ENCODE peak calls at places on chromosomes 7 and 10, in nine cellular contexts. V, I, J, U, Q, T, W, H and K are unnamed samples.
A peak's percentile ranks its signal among the peaks of the same experiment; 100 is the strongest.

GRCh38 chr10:104089621-104090020 is 3.9 kb upstream of the COL17A1 start:
- DNase-seq in V (no peak), I (no peak), J (no peak), U (no peak), Q (peak; percentile 15), T (no peak), W (no peak), H (no peak), K (no peak)

GRCh38 chr10:84395581-84395980 is 67.2 kb downstream of the CCSER2 start:
- DNase-seq in V (no peak), I (no peak), J (no peak), U (no peak), Q (no peak), T (no peak), W (no peak), H (no peak), K (no peak)

GRCh38 chr7:35596061-35596460 is 98.9 kb downstream of the HERPUD2 start:
- DNase-seq in V (no peak), I (no peak), J (no peak), U (no peak), Q (peak; percentile 43), T (no peak), W (no peak), H (no peak), K (peak; percentile 13)

GRCh38 chr10:93300518-93300917 is 181.6 kb downstream of the MYOF start:
- DNase-seq in V (no peak), I (no peak), J (no peak), U (no peak), Q (no peak), T (no peak), W (no peak), H (no peak), K (no peak)

GRCh38 chr10:98916751-98917150 is 318.9 kb downstream of the HPSE2 start:
- DNase-seq in V (no peak), I (no peak), J (no peak), U (peak; percentile 44), Q (no peak), T (peak; percentile 27), W (peak; percentile 5), H (no peak), K (no peak)

GRCh38 chr7:5591547-5591899 is 167.9 kb upstream of the TNRC18 start:
- DNase-seq in V (no peak), I (peak; percentile 71), J (no peak), U (peak; percentile 70), Q (peak; percentile 83), T (no peak), W (peak; percentile 74), H (peak; percentile 36), K (peak; percentile 69)

GRCh38 chr10:118002581-118002980 is 44.2 kb downstream of the RAB11FIP2 start:
- DNase-seq in V (peak; percentile 64), I (no peak), J (no peak), U (no peak), Q (peak; percentile 40), T (no peak), W (no peak), H (no peak), K (no peak)

GRCh38 chr7:142873281-142873784 is 12.2 kb downstream of the TRPV6 start:
- DNase-seq in V (peak; percentile 28), I (peak; percentile 26), J (peak; percentile 36), U (peak; percentile 67), Q (no peak), T (peak; percentile 40), W (peak; percentile 64), H (no peak), K (peak; percentile 27)

GRCh38 chr7:44974549-44974948 is 4.3 kb downstream of the MYO1G start:
- DNase-seq in V (no peak), I (no peak), J (no peak), U (no peak), Q (no peak), T (no peak), W (no peak), H (no peak), K (no peak)

GRCh38 chr7:134632937-134633540 is 13.6 kb upstream of the BPGM start:
- DNase-seq in V (peak; percentile 51), I (peak; percentile 52), J (peak; percentile 61), U (peak; percentile 34), Q (peak; percentile 66), T (peak; percentile 31), W (peak; percentile 76), H (peak; percentile 45), K (peak; percentile 64)

DNA sequence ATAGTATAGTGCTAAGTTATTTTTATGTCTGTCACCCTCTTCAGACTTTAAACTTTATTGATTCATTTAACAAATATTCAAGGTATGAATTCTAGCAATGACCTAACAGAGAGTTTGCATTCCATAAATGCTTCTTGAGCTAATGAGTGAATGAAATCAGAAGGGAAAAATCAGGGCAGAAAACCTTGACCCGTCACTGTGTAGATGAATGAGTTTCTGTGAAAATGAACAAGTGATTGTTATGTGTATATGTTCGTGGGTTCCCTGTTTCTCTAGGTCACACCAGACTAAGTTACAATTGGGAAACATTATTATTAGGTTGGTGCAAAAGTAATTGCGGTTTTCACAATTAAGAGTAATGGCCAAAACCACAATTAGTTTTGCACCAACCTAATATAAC is 30.1 kb downstream of the APBB1IP start:
- DNase-seq in V (no peak), I (no peak), J (no peak), U (no peak), Q (peak; percentile 52), T (no peak), W (no peak), H (no peak), K (peak; percentile 14)
- H3K4me1 ChIP-seq in V (peaks cover 13% of the 10 kb centered on the region), I (no peaks in the 10 kb centered on the region), J (peaks cover 60% of the 10 kb centered on the region), U (no peaks in the 10 kb centered on the region), Q (peaks cover 56% of the 10 kb centered on the region), T (no peaks in the 10 kb centered on the region), W (no peaks in the 10 kb centered on the region), H (no peaks in the 10 kb centered on the region), K (no peaks in the 10 kb centered on the region)

DNA sequence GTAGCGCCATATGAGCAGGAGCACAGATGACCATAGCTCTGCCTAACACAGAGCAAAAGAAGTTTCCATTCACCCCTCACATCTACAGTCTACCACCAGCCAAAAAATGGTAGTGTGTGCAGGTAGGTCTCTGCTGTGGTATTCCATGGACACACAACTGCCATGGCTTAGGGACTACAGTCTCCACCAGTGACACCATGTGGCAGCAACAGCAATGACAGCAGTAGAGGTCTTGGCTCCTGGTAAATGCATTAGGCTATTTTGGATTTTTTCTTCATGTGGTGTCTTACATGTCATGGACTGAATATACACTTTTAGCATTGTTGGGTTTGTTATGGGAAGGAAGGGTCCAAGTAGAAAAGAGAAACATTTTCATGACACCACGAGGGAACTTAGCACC is 70.1 kb upstream of the CABCOCO1 start:
- DNase-seq in V (peak; percentile 33), I (peak; percentile 48), J (peak; percentile 21), U (no peak), Q (peak; percentile 16), T (peak; percentile 18), W (peak; percentile 57), H (peak; percentile 14), K (peak; percentile 91)
- TF ChIP-seq EZH2phosphoT487 in V (no peak), I (no peak), J (no peak), U (no peak), Q (no peak), T (no peak), W (no peak), H (no peak), K (no peak)

DNA sequence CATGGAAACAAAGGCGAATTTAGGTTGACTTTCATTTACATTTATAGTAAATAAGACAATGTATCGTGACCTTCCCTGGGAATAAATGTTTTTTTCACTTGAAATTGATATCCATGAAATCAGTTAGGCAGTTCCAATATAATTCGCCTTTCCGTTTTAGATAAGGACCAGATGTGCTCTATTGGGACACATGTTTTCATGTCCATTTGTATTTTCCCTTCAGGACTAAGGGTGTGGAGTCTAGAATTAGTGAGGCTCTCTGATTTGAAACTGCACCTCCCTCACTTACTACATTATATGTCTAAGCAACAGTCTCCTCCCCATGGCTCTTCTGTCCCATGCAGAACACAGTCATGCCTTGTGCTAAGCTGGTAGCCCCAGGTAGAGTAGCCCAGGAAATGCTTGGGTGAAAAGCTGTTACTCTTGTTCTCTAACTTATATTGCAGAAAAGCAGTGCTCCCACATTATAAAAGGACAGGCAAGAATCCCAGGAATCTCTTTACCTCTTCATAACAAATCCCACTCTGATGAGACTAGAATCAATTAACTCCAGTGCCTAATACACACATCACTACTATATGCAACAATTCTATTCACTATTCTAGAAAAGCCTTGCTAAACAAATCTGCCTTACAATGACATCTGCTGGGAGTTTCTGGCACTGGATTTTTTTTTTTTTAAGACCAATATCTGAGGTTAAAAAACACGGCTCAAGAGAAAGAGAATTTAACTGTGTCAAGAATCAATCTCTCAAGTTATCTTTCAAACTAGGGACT is 293.9 kb downstream of the SNX13 start:
- DNase-seq in V (no peak), I (no peak), J (no peak), U (peak; percentile 17), Q (peak; percentile 67), T (no peak), W (peak; percentile 38), H (peak; percentile 37), K (peak; percentile 54)
- H3K4me1 ChIP-seq in V (no peaks in the 10 kb centered on the region), I (no peaks in the 10 kb centered on the region), J (no peaks in the 10 kb centered on the region), U (no peaks in the 10 kb centered on the region), Q (peaks cover 13% of the 10 kb centered on the region), T (peaks cover 11% of the 10 kb centered on the region), W (peaks cover 4% of the 10 kb centered on the region), H (peaks cover 10% of the 10 kb centered on the region), K (peaks cover 7% of the 10 kb centered on the region)

DNA sequence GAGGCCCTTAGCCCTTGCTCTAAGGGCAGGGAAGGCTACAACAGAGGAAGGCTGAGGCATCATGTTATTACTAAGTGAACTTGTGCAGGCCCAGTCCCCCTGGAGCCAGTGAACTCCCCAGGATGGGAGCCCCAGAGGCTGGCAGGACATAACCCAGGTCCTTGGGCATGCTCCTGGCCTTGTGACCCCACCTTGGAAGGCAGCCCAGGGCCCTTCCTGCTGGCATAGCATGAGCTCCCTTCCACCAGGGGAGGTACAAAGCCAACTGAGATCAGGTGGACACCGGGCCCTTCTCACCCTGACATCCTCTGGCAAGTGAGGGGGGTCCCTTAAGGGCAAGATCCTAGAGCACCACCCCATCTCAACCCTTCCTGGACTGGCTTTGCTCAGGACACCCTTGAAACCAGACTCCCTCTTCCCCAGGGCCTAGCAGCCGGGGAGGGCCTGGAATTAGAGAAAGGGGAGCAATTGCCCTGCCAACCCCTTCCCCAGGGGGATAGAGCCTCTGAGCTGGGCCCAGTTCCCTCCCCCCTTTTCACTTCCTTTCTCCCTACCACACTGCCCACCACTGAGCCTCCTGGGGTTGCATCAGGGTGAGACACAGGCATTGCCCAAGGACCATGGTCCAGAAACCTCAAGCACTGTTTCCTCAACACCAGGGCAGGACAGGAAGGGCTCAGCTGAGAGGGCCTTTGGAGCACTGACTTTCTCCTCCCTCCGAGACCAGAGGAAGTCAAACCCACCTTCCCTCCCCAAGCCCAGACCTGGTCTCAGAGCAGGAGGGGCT is 1.8 kb upstream of the VSIR start:
- DNase-seq in V (no peak), I (no peak), J (peak; percentile 53), U (no peak), Q (no peak), T (no peak), W (no peak), H (no peak), K (no peak)
- TF ChIP-seq EZH2phosphoT487 in V (no peak), I (no peak), J (no peak), U (no peak), Q (no peak), T (no peak), W (no peak), H (no peak), K (no peak)